ENCODE peak calls at places on chromosomes 1 and 21, in five cellular contexts. D, H, B, C and Y are unnamed samples.

GRCh38 chr1:80836505-80836904 is 964.2 kb upstream of the ADGRL2 start:
- DNase-seq in B (no peak), H (no peak), D (no peak), C (no peak), Y (no peak)

GRCh38 chr1:206753141-206753540 is 17.4 kb upstream of the IL19 start:
- DNase-seq in C (no peak), B (no peak), D (no peak), H (no peak), Y (no peak)

GRCh38 chr1:244302889-244303609 is 148.7 kb downstream of the ADSS2 start:
- DNase-seq in C (no peak), B (no peak), D (peak; percentile 36), H (peak; percentile 39), Y (no peak)

GRCh38 chr1:182633657-182634281 is 29.6 kb upstream of the RGS16 start:
- DNase-seq in B (no peak), C (peak; percentile 69), D (no peak), H (no peak), Y (no peak)

GRCh38 chr1:47184090-47184735 is 5.6 kb downstream of the PDZK1IP1 start:
- DNase-seq in C (no peak), H (no peak), B (peak; percentile 38), D (no peak), Y (no peak)

GRCh38 chr1:17437260-17438175 is 2.0 kb downstream of the RCC2 start:
- DNase-seq in B (peak; percentile 91), C (peak; percentile 59), H (no peak), D (peak; percentile 36), Y (no peak)

GRCh38 chr21:36804867-36805611 is 106.1 kb downstream of the SIM2 start:
- DNase-seq in C (no peak), B (no peak), H (no peak), D (no peak), Y (no peak)

GRCh38 chr1:94092210-94092613 is 28.7 kb downstream of the ABCA4 start:
- DNase-seq in C (no peak), D (peak; percentile 38), H (no peak), B (no peak), Y (no peak)

GRCh38 chr1:41918450-41919043 is at the start of gene HIVEP3:
- DNase-seq in H (no peak), C (no peak), D (peak; percentile 42), B (no peak), Y (no peak)

GRCh38 chr1:6359568-6360496 is 33.7 kb downstream of the ACOT7 start:
- DNase-seq in D (peak; percentile 82), H (no peak), C (no peak), B (peak; percentile 89), Y (no peak)

GRCh38 chr1:234603221-234604204 is 6.5 kb downstream of the IRF2BP2 start:
- DNase-seq in B (no peak), C (no peak), D (peak; percentile 70), H (no peak), Y (no peak)

GRCh38 chr1:66968574-66968973 is 43.8 kb downstream of the MIER1 start:
- DNase-seq in B (no peak), C (no peak), D (no peak), H (no peak), Y (no peak)

GRCh38 chr1:179121159-179121938 is 39.5 kb downstream of the TOR3A start:
- DNase-seq in C (no peak), D (peak; percentile 74), B (no peak), H (no peak), Y (no peak)

GRCh38 chr1:160911441-160911840 is 26.5 kb upstream of the ITLN1 start:
- DNase-seq in B (no peak), H (no peak), C (no peak), D (peak; percentile 2), Y (no peak)

GRCh38 chr1:119374208-119374877 is 5.8 kb downstream of the HAO2 start:
- DNase-seq in B (no peak), C (no peak), D (no peak), H (no peak), Y (no peak)

GRCh38 chr1:214902636-214903320 is 179.8 kb upstream of the KCNK2 start:
- DNase-seq in B (no peak), D (peak; percentile 47), C (no peak), H (no peak), Y (no peak)

GRCh38 chr1:159141584-159142518 is 29.6 kb upstream of the CADM3 start:
- DNase-seq in B (no peak), D (peak; percentile 49), H (no peak), C (peak; percentile 90), Y (no peak)

DNA sequence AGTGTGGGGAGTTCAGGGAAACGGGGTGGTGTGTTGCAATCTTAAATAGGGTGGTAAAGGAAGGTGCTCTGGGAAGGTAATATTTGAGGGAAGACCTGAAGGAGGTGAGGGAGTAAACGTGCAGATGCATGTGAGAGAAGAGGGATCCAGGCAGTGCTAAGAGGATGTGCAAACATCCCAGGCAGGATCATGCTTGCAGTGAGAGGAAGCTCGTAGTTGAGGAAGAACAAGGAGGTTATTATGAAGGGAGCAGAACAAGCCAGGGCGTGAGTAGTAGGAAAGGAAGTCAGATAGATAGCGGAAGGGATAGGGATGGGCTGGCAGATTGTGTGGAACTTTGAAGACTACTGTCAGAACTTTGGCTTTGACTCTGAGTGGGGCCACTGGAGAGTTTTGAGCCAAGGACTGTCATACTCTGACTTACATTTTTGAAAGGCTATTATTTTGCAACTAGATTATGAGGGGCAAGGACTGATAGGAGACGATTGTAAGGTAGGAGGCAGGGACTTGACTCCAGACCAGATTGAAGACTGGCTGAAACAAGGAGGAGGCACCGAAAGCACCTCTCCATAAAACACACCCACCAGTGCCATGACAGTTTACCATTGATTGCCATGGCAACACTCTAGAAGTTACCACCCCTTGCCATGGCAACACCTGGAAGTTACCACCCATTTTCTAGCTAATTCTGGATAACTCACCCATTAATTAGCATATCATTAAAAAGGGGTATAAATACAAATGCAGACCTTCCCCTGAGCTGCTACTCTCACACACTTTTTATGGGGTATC is 67.0 kb downstream of the XCL2 start:
- DNase-seq in D (no peak), C (no peak), H (no peak), B (no peak), Y (no peak)
- TF ChIP-seq CTCF in D (no peak), C (no peak), H (no peak), B (no peak), Y (no peak)

DNA sequence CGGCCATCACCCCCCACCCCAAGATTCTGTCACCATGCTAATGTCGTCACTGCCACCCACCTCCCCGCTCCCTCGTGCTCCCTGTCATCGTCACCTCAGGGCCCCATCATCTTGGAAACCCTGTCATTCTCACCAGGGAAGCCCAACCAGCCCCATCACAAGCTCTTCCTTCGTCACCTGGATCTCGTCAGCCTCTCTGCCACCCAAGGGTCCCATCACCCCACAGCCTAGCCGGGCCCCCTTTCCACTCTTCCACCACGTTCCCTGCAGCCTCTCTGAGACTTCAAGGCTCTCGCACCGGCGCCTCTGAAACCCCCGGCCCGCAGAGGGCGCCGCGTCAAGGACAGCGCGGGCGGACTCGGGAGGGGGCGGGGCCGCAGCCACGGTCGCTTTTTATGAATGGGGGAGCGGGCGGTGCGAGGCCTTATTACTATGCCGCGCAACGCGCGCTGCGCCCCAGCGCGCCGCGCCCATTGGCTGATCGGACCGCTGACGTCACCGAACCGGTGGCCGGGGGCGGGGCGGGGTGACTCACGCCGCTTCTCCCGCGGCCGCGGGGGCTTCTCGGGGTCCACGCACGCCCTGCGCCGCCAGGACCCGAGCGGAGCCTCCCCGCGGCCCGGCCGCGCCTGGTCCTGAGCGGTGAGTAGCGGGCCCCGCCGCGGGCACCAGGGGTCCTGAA is at the start of gene GPR3:
- DNase-seq in C (peak; percentile 95), D (peak; percentile 90), H (no peak), B (peak; percentile 94), Y (peak; percentile 92)
- TF ChIP-seq CTCF in C (peak; percentile 36), D (peak; percentile 51), H (peak; percentile 86), B (peak; percentile 31), Y (peak; percentile 65)

GRCh38 chr1:185238447-185238846 is 78.6 kb downstream of the IVNS1ABP start:
- DNase-seq in D (peak; percentile 54), C (no peak), B (no peak), H (no peak), Y (no peak)
- TF ChIP-seq CTCF in D (peak; percentile 50), C (no peak), B (no peak), H (peak; percentile 46), Y (peak; percentile 46)

DNA sequence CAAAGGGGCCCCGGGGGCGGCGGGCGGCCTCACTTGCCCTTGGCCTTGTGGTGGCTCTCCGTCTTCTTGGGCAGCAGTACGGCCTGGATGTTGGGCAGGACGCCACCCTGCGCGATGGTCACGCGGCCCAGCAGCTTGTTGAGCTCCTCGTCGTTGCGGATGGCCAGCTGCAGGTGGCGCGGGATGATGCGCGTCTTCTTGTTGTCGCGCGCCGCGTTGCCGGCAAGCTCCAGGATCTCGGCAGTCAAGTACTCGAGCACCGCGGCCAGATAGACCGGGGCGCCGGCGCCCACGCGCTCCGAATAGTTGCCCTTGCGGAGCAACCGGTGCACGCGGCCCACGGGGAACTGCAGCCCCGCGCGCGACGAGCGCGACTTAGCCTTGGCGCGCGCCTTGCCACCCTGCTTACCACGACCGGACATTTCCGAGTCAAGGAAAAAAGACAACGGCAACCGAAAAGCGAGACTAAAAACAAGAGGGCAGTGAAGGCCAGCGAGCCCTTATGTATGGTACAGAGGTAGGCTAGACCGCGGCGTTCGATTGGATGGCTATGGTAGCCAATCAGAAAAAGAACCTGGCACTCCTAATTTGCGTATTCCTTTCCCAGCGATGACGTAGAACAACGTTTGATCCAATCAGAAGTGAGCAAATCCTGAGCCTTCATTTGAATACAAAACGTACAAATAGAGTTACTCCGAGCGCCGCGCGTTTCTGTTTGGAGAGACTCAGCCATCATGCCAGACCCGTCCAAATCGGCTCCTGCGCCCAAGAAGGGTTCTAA is 29.6 kb upstream of the RNF187 start:
- DNase-seq in H (peak; percentile 86), C (peak; percentile 89), B (peak; percentile 94), D (peak; percentile 99), Y (peak; percentile 89)
- TF ChIP-seq CTCF in H (no peak), C (peak; percentile 59), B (no peak), D (peak; percentile 23), Y (peak; percentile 58)

DNA sequence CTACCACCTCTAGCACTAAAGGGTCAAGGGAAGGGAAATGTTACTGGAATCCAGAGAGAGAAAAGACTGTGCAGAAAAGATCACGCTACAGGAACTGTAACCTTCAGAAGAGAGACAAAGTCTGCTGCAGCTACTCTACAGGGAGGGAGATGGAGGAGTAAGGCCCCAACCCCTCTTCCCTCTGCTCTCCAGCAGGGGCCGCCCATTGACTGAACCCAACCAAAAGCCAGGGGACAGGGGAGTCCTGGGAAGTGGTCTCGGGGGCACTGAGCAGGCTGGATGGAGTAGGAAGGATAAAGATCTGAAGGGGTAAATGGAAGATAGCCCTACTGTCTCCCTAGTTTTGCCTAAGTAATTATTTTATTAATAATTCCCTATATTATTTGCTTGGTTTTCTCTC is 72.8 kb upstream of the NR5A2 start:
- DNase-seq in D (no peak), C (peak; percentile 67), H (no peak), B (peak; percentile 34), Y (no peak)
- TF ChIP-seq CTCF in D (peak; percentile 33), C (no peak), H (peak; percentile 77), B (no peak), Y (peak; percentile 63)

GRCh38 chr21:17554619-17555472 is 42.0 kb downstream of the CXADR start:
- DNase-seq in C (no peak), H (no peak), D (peak; percentile 12), B (no peak), Y (no peak)
- TF ChIP-seq CTCF in C (no peak), H (peak; percentile 50), D (peak; percentile 14), B (no peak), Y (peak; percentile 50)

GRCh38 chr1:200982071-200982945 is 41.2 kb downstream of the KIF21B start:
- DNase-seq in D (peak; percentile 32), C (no peak), H (no peak), B (peak; percentile 60), Y (no peak)
- TF ChIP-seq CTCF in D (no peak), C (no peak), H (no peak), B (no peak), Y (no peak)

GRCh38 chr1:88029899-88030298 is 654.2 kb upstream of the PKN2 start:
- DNase-seq in D (no peak), H (no peak), B (no peak), C (no peak), Y (no peak)

GRCh38 chr1:88029142-88029541 is 654.9 kb upstream of the PKN2 start:
- DNase-seq in D (peak; percentile 9), C (no peak), B (no peak), H (no peak), Y (no peak)
- TF ChIP-seq CTCF in D (no peak), C (peak; percentile 16), B (no peak), H (no peak), Y (peak; percentile 54)